ENCODE peak calls at places on chromosomes 12 and 14, in seven cellular contexts. U, Z, J, C, X, I and W are unnamed samples.

GRCh38 chr14:99271288-99271941 is 582 bp downstream of the BCL11B start:
- DNase-seq in C (no peak), X (no peak), J (no peak), U (no peak), Z (no peak), I (no peak), W (no peak)

GRCh38 chr14:21069388-21070082 is 569 bp upstream of the ARHGEF40 start:
- DNase-seq in U (no peak), I (no peak), J (no peak), C (no peak), Z (no peak), X (peak), W (peak)

GRCh38 chr14:34700622-34701130 is 13.7 kb downstream of the CFL2 start:
- DNase-seq in J (no peak), X (no peak), C (no peak), Z (no peak), I (no peak), U (no peak), W (no peak)

GRCh38 chr12:42442328-42442759 is 116.4 kb downstream of the PPHLN1 start:
- DNase-seq in U (no peak), C (no peak), I (no peak), Z (no peak), J (peak), X (no peak), W (no peak)

GRCh38 chr12:62294378-62294777 is 34.2 kb downstream of the USP15 start:
- DNase-seq in C (no peak), X (no peak), Z (no peak), J (no peak), I (no peak), U (no peak), W (no peak)

GRCh38 chr12:132125736-132126135 is 18.4 kb downstream of the DDX51 start:
- DNase-seq in I (no peak), J (no peak), U (no peak), Z (no peak), X (no peak), C (no peak), W (no peak)

GRCh38 chr12:58602179-58602578 is 318.1 kb downstream of the LRIG3 start:
- DNase-seq in I (no peak), X (no peak), Z (no peak), C (no peak), J (no peak), U (no peak), W (no peak)

GRCh38 chr12:121668750-121669524 is 517 bp downstream of the MORN3 start:
- DNase-seq in I (peak), C (peak), J (peak), U (peak), Z (no peak), X (peak), W (peak)

GRCh38 chr14:58299665-58300202 is 1.4 kb downstream of the ARID4A start:
- DNase-seq in U (no peak), J (no peak), Z (no peak), X (peak), C (no peak), I (peak), W (no peak)

GRCh38 chr12:103632554-103633216 is 45.6 kb downstream of the STAB2 start:
- DNase-seq in I (peak), U (peak), X (peak), C (peak), Z (no peak), J (peak), W (peak)

GRCh38 chr14:102485693-102486512 is 23.7 kb downstream of the ANKRD9 start:
- DNase-seq in X (no peak), J (no peak), C (no peak), I (no peak), Z (no peak), U (no peak), W (no peak)

GRCh38 chr14:41055589-41055988 is 551.1 kb upstream of the LRFN5 start:
- DNase-seq in U (no peak), Z (no peak), C (no peak), X (no peak), J (no peak), I (no peak), W (no peak)

GRCh38 chr14:100445436-100446088 is 122.4 kb downstream of the SLC25A47 start:
- DNase-seq in C (no peak), J (no peak), I (no peak), Z (no peak), X (no peak), U (no peak), W (no peak)

GRCh38 chr12:2804390-2805145 is 7.9 kb upstream of the ITFG2 start:
- DNase-seq in J (no peak), I (no peak), U (no peak), Z (no peak), C (no peak), X (peak), W (peak)

GRCh38 chr12:109951136-109951535 is 45.0 kb downstream of the GIT2 start:
- DNase-seq in C (no peak), U (no peak), J (no peak), Z (peak), I (no peak), X (peak), W (peak)

GRCh38 chr12:6307521-6307920 is 3.0 kb upstream of the PLEKHG6 start:
- DNase-seq in I (no peak), U (no peak), Z (no peak), C (no peak), X (no peak), J (no peak), W (no peak)

GRCh38 chr14:64683264-64683663 is 21.0 kb upstream of the PLEKHG3 start:
- DNase-seq in Z (no peak), C (no peak), U (no peak), X (no peak), I (no peak), J (no peak), W (no peak)

GRCh38 chr12:20368653-20369163 is 371 bp downstream of the PDE3A start:
- DNase-seq in I (no peak), C (no peak), X (peak), J (peak), Z (peak), U (no peak), W (peak)

GRCh38 chr12:3595721-3596120 is 104.7 kb downstream of the PRMT8 start:
- DNase-seq in X (no peak), Z (no peak), U (no peak), J (no peak), I (no peak), C (no peak), W (no peak)

GRCh38 chr12:132836803-132837331 is 8.2 kb upstream of the GOLGA3 start:
- DNase-seq in J (no peak), Z (no peak), U (no peak), X (no peak), I (no peak), C (no peak), W (no peak)

GRCh38 chr12:10207136-10207535 is 5.5 kb upstream of the GABARAPL1 start:
- DNase-seq in I (no peak), C (no peak), X (no peak), U (no peak), Z (no peak), J (no peak), W (no peak)

GRCh38 chr12:24476310-24476709 is 472.6 kb downstream of the BCAT1 start:
- DNase-seq in X (no peak), I (no peak), U (no peak), C (no peak), Z (no peak), J (no peak), W (no peak)

GRCh38 chr14:77097006-77097688 is 911 bp upstream of the CIPC start:
- DNase-seq in X (peak), C (no peak), Z (peak), U (no peak), J (no peak), I (no peak), W (no peak)

GRCh38 chr12:45583011-45583657 is 146.4 kb upstream of the ARID2 start:
- DNase-seq in J (no peak), C (no peak), U (no peak), Z (no peak), I (no peak), X (no peak), W (no peak)

GRCh38 chr12:124026755-124027745 is 54.0 kb downstream of the ZNF664 start:
- DNase-seq in U (no peak), X (peak), Z (peak), I (no peak), C (no peak), J (no peak), W (peak)